ENCODE peak calls at places on chromosome 2, in five cellular contexts. I is IMR-90, O is neuronal stem cell, R is DND-41, L is GM23338. A is an unnamed sample.

GRCh38 chr2:172336681-172337080 is 90.7 kb upstream of the ITGA6 start:
- DNase-seq in I (peak; percentile 38), O (no peak), R (no peak), L (no peak), A (no peak)

GRCh38 chr2:169225906-169226305 is 136.4 kb downstream of the LRP2 start:
- DNase-seq in I (no peak), O (no peak), R (no peak), L (no peak), A (no peak)

GRCh38 chr2:219522111-219523030 is 8.1 kb downstream of the ASIC4 start:
- DNase-seq in I (peak; percentile 64), O (no peak), R (no peak), L (peak; percentile 92), A (no peak)

GRCh38 chr2:167253025-167253424 is 364.7 kb downstream of the XIRP2 start:
- DNase-seq in I (peak; percentile 64), O (no peak), R (no peak), L (no peak), A (no peak)

GRCh38 chr2:98924038-98924437 is 12.0 kb downstream of the CRACDL start:
- DNase-seq in I (no peak), O (no peak), R (no peak), L (no peak), A (no peak)

GRCh38 chr2:55743583-55743982 is 49.9 kb upstream of the PNPT1 start:
- DNase-seq in I (peak; percentile 86), O (no peak), R (no peak), L (no peak), A (no peak)

GRCh38 chr2:11698009-11698922 is 28.3 kb upstream of the NTSR2 start:
- DNase-seq in I (peak; percentile 81), O (no peak), R (no peak), L (no peak), A (no peak)

GRCh38 chr2:190469770-190470169 is 61.6 kb downstream of the MFSD6 start:
- DNase-seq in I (peak; percentile 55), O (no peak), R (no peak), L (no peak), A (peak; percentile 53)

GRCh38 chr2:159030674-159031380 is 62.4 kb downstream of the TANC1 start:
- DNase-seq in I (peak; percentile 83), O (peak; percentile 37), R (no peak), L (peak; percentile 56), A (no peak)

GRCh38 chr2:168137510-168138180 is 109.8 kb downstream of the STK39 start:
- DNase-seq in I (no peak), O (no peak), R (no peak), L (peak; percentile 71), A (no peak)

GRCh38 chr2:12167525-12168317 is 421.3 kb downstream of the LPIN1 start:
- DNase-seq in I (no peak), O (peak; percentile 38), R (peak; percentile 29), L (peak; percentile 31), A (no peak)

GRCh38 chr2:110116033-110116710 is 550 bp upstream of the MALL start:
- DNase-seq in I (peak; percentile 54), O (no peak), R (no peak), L (peak; percentile 72), A (no peak)

GRCh38 chr2:40361478-40361877 is 90.4 kb downstream of the SLC8A1 start:
- DNase-seq in I (no peak), O (no peak), R (no peak), L (no peak), A (no peak)

GRCh38 chr2:120989911-120990441 is 254.3 kb downstream of the GLI2 start:
- DNase-seq in I (no peak), O (no peak), R (no peak), L (no peak), A (no peak)

GRCh38 chr2:129936334-129936934 is 43.0 kb upstream of the RAB6C start:
- DNase-seq in I (no peak), O (no peak), R (no peak), L (peak; percentile 80), A (no peak)

GRCh38 chr2:158994920-158995676 is 26.7 kb downstream of the TANC1 start:
- DNase-seq in I (no peak), O (no peak), R (no peak), L (peak; percentile 11), A (no peak)

GRCh38 chr2:58479557-58480120 is 238.5 kb upstream of the FANCL start:
- DNase-seq in I (no peak), O (no peak), R (no peak), L (peak; percentile 59), A (no peak)

GRCh38 chr2:66344087-66344663 is 90.8 kb upstream of the MEIS1 start:
- DNase-seq in I (no peak), O (no peak), R (no peak), L (no peak), A (no peak)

GRCh38 chr2:54575379-54575888 is 119.3 kb downstream of the SPTBN1 start:
- DNase-seq in I (peak; percentile 49), O (no peak), R (no peak), L (no peak), A (peak; percentile 90)

GRCh38 chr2:105734762-105735538 is 9.8 kb upstream of the NCK2 start:
- DNase-seq in I (peak; percentile 57), O (no peak), R (no peak), L (no peak), A (no peak)

GRCh38 chr2:221567231-221567760 is 4.8 kb downstream of the EPHA4 start:
- DNase-seq in I (no peak), O (no peak), R (no peak), L (no peak), A (no peak)

GRCh38 chr2:48358982-48359381 is 171.0 kb upstream of the STON1 start:
- DNase-seq in I (no peak), O (no peak), R (no peak), L (no peak), A (no peak)

GRCh38 chr2:240902615-240903041 is 3.5 kb upstream of the CROCC2 start:
- DNase-seq in I (no peak), O (no peak), R (no peak), L (no peak), A (no peak)

GRCh38 chr2:41905597-41906324 is 142.1 kb upstream of the PKDCC start:
- DNase-seq in I (no peak), O (no peak), R (no peak), L (no peak), A (no peak)

GRCh38 chr2:153891061-153891460 is 19.3 kb downstream of the GALNT13 start:
- DNase-seq in I (no peak), O (no peak), R (no peak), L (no peak), A (no peak)

GRCh38 chr2:187532333-187533120 is 21.7 kb downstream of the TFPI start:
- DNase-seq in I (no peak), O (no peak), R (no peak), L (no peak), A (no peak)

GRCh38 chr2:119389615-119390306 is 23.0 kb downstream of the DBI start:
- DNase-seq in I (peak; percentile 45), O (no peak), R (no peak), L (no peak), A (no peak)

GRCh38 chr2:120053891-120054290 is 41.0 kb downstream of the EPB41L5 start:
- DNase-seq in I (peak; percentile 21), O (no peak), R (no peak), L (no peak), A (peak; percentile 2)

GRCh38 chr2:181240844-181241243 is 216.3 kb upstream of the ITGA4 start:
- DNase-seq in I (no peak), O (no peak), R (no peak), L (no peak), A (no peak)
- H2AFZ ChIP-seq in I (no peak overlapping the region), O (no peak overlapping the region), R (no peak overlapping the region), L (no peak overlapping the region), A (no peak overlapping the region)

GRCh38 chr2:216344958-216345315 is 27.3 kb downstream of the MARCHF4 start:
- DNase-seq in I (no peak), O (no peak), R (no peak), L (peak; percentile 32), A (no peak)
- H3K4me3 ChIP-seq in I (no peak overlapping the region), O (no peak overlapping the region), R (no peak overlapping the region), L (peak overlapping the region; percentile 28), A (no peak overlapping the region)

GRCh38 chr2:173999272-173999671 is 34.1 kb upstream of the SP3 start:
- DNase-seq in I (no peak), O (no peak), R (no peak), L (no peak), A (no peak)

GRCh38 chr2:173998386-173998785 is 33.2 kb upstream of the SP3 start:
- DNase-seq in I (no peak), O (no peak), R (no peak), L (no peak), A (no peak)

GRCh38 chr2:173997779-173998178 is 32.6 kb upstream of the SP3 start:
- DNase-seq in I (peak; percentile 62), O (no peak), R (no peak), L (no peak), A (no peak)

GRCh38 chr2:173997269-173997668 is 32.1 kb upstream of the SP3 start:
- DNase-seq in I (peak; percentile 45), O (no peak), R (no peak), L (no peak), A (no peak)

DNA sequence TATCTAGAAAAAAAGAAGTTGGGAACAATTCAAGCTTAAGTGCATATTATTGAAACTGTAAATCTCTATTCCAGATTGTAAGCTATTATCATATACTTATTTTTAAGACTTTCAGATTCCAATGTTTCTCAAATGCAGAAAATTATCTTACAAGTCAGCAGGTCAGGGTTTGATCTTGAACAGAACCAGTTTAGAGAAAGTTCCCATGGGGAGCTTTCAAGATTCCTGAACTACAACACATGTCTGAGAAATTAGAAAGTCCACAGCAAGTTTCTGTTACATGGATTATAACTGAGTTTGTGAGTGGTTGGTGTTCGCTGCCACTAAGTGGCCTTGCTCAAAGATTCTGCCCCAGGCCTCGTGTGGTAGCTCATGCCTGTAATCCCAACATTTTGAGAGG is 31.6 kb upstream of the SP3 start:
- DNase-seq in I (no peak), O (no peak), R (no peak), L (no peak), A (no peak)
- H3K4me2 ChIP-seq in I (no peak overlapping the region), O (no peak overlapping the region), R (no peak overlapping the region), L (no peak overlapping the region), A (no peak overlapping the region)

DNA sequence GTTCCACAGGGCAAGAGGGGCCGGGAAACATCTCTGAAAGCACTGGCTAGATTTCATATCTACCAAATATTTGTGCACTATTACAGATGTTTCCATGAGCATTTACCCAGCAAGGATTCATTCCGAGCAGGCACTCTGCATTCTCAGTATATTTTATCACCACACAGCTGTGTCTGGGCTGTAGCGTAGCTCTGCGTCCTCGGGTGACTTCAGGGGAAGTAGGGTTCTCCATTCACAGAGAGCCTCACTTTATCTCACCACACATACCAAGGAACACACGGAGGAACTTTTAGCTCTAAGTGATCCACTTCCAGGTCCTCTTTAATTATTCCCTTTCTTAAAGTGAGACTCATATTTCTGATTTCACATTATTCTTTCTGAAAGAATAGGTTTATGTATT is 3.8 kb downstream of the CCDC195 start:
- DNase-seq in I (peak; percentile 2), O (no peak), R (no peak), L (no peak), A (no peak)
- H2AFZ ChIP-seq in I (no peak overlapping the region), O (no peak overlapping the region), R (no peak overlapping the region), L (no peak overlapping the region), A (no peak overlapping the region)